ENCODE peak calls at places on chromosomes 6 and 20, in four cellular contexts. I, X, P and T are unnamed samples.

GRCh38 chr20:37681384-37681977 is 12.3 kb upstream of the CTNNBL1 start:
- DNase-seq in X (peak; percentile 22), P (no peak), I (no peak), T (no peak)

GRCh38 chr6:88992741-88993557 is 29.5 kb upstream of the RNGTT start:
- DNase-seq in X (no peak), I (no peak), P (no peak), T (no peak)

GRCh38 chr6:96302991-96303390 is 218.6 kb upstream of the UFL1 start:
- DNase-seq in P (no peak), I (no peak), X (no peak), T (no peak)

GRCh38 chr6:169864148-169865030 is 113.0 kb downstream of the ERMARD start:
- DNase-seq in I (no peak), P (no peak), X (no peak), T (no peak)

GRCh38 chr20:43567477-43567876 is 8.7 kb downstream of the SGK2 start:
- DNase-seq in X (no peak), I (no peak), P (no peak), T (no peak)

GRCh38 chr20:40706977-40707582 is 18.0 kb upstream of the MAFB start:
- DNase-seq in P (no peak), I (peak; percentile 91), X (peak; percentile 70), T (peak; percentile 49)

GRCh38 chr6:110101885-110102284 is 77.6 kb downstream of the WASF1 start:
- DNase-seq in X (peak; percentile 14), I (no peak), P (peak; percentile 11), T (no peak)

GRCh38 chr6:70651326-70651905 is 16.3 kb upstream of the SMAP1 start:
- DNase-seq in X (no peak), I (no peak), P (no peak), T (no peak)

GRCh38 chr6:17490724-17491123 is 97.3 kb downstream of the CAP2 start:
- DNase-seq in P (no peak), X (no peak), I (no peak), T (no peak)

GRCh38 chr20:39851459-39851858 is 837.6 kb downstream of the MAFB start:
- DNase-seq in P (no peak), I (no peak), X (no peak), T (no peak)

DNA sequence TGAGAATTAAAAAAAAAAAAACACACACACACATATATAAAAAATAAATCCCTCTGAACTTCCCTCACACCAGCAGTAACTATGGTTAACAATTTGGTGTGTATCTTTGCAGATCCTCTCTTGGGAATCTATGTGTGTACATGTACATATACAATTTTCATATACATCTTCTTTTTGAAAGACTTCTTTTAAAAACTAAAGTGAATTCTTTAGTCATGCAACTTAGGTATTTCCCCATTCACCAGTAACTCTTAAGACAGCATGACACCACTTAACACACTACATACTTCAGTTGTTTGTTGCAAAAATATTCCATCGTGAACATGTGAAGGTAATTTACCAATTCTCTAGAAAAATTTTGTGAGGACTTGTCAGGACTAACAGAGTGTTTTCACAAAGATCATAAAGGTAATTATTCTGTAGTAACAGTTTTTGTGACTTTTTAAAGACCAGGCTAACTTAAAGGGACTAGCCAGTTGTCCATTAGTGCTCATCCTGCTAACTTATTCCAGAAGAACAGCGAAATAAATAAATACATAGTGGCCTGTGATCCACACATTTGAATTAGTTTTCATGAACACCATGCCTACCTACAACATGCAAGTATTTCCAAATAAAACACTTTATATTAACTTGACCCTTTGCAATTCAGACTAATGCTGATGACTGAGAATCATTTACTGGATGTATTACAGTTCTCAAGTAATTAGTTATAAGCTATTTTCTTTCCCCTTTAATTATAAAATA is 12.1 kb downstream of the RBM39 start:
- DNase-seq in X (no peak), P (no peak), I (no peak), T (no peak)
- TF ChIP-seq SP1 in X (no peak), P (no peak), I (no peak), T (no peak)

GRCh38 chr6:85592044-85592443 is 1.6 kb downstream of the SNX14 start:
- DNase-seq in I (no peak), P (no peak), X (no peak), T (no peak)
- TF ChIP-seq ELF4 in I (no peak), P (no peak), X (no peak), T (no peak)

GRCh38 chr20:20265210-20265609 is 102.7 kb upstream of the INSM1 start:
- DNase-seq in I (no peak), X (no peak), P (no peak), T (no peak)

GRCh38 chr20:20253744-20254330 is 114.1 kb upstream of the INSM1 start:
- DNase-seq in I (no peak), P (no peak), X (no peak), T (no peak)

GRCh38 chr20:20255104-20255503 is 112.8 kb upstream of the INSM1 start:
- DNase-seq in P (no peak), I (no peak), X (no peak), T (no peak)

GRCh38 chr20:20261159-20261558 is 106.7 kb upstream of the INSM1 start:
- DNase-seq in P (no peak), I (no peak), X (no peak), T (no peak)

DNA sequence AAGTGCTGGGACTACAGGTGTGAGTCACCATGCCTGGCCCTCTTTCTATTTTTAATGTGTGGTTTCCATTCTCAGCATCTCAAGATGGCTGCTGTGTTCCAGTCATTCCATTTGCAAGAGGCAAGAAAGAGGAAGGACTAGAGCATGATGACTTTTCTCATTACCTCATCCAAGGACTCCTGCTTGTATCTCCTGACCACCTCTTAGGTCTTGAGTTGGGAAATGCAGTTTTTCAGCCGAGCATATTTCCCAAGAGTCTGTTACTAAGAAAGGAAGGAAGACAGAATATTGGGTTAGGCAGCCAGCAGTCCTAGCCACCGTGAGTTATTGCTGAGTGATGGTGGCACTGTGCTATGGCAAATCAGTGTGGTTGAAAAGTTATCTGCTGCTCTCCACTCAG is 108.4 kb upstream of the INSM1 start:
- DNase-seq in X (no peak), I (no peak), P (no peak), T (no peak)
- TF ChIP-seq SP1 in X (no peak), I (no peak), P (no peak), T (no peak)

GRCh38 chr6:158793432-158793831 is 25.7 kb downstream of the EZR start:
- DNase-seq in I (peak; percentile 66), P (peak; percentile 55), X (no peak), T (peak; percentile 53)
- TF ChIP-seq ELF4 in I (no peak), P (no peak), X (no peak), T (no peak)

GRCh38 chr20:61630240-61630650 is 378.2 kb downstream of the CDH4 start:
- DNase-seq in X (no peak), P (no peak), I (no peak), T (no peak)

GRCh38 chr20:61627791-61628415 is 375.8 kb downstream of the CDH4 start:
- DNase-seq in P (no peak), I (no peak), X (no peak), T (no peak)

GRCh38 chr20:61629361-61630239 is 377.5 kb downstream of the CDH4 start:
- DNase-seq in P (no peak), I (no peak), X (no peak), T (no peak)

GRCh38 chr20:61628480-61628879 is 376.4 kb downstream of the CDH4 start:
- DNase-seq in P (no peak), I (no peak), X (no peak), T (no peak)

GRCh38 chr20:61628901-61629300 is 376.8 kb downstream of the CDH4 start:
- DNase-seq in X (no peak), I (no peak), P (no peak), T (no peak)
- TF ChIP-seq SP1 in X (no peak), I (no peak), P (no peak), T (no peak)

GRCh38 chr6:153001767-153002612 is 519 bp downstream of the MTRF1L start:
- DNase-seq in X (no peak), P (peak; percentile 25), I (peak; percentile 24), T (no peak)
- TF ChIP-seq ELF4 in X (no peak), P (no peak), I (no peak), T (no peak)